ENCODE peak calls at places on chromosome 1, in eight cellular contexts. I is activated CD4-positive, alpha-beta T cell treated with anti-CD3 and anti-CD28 coated beads, Interleukin-2, amount 50 U/mL, for 48 hours; W is GM03348; K is NCI-H2029; H is EL; Z is occipital lobe; V is GM04504; F is memory B cell. U is an unnamed sample.

GRCh38 chr1:151458936-151459330 is 361 bp downstream of the POGZ start:
- DNase-seq in I (peak), W (no peak), K (peak), H (peak), Z (no peak), V (no peak), F (peak), U (peak)

GRCh38 chr1:177185209-177185608 is 14.5 kb downstream of the BRINP2 start:
- DNase-seq in I (no peak), W (peak), K (no peak), H (peak), Z (no peak), V (no peak), F (no peak), U (no peak)

GRCh38 chr1:116488052-116488451 is 82.8 kb downstream of the CD58 start:
- DNase-seq in I (no peak), W (no peak), K (no peak), H (no peak), Z (no peak), V (no peak), F (no peak), U (no peak)

GRCh38 chr1:16126738-16127515 is 28.9 kb downstream of the EPHA2 start:
- DNase-seq in I (no peak), W (no peak), K (no peak), H (no peak), Z (no peak), V (no peak), F (no peak), U (no peak)

GRCh38 chr1:226457307-226457712 is 49.4 kb upstream of the PARP1 start:
- DNase-seq in I (peak), W (no peak), K (no peak), H (peak), Z (no peak), V (no peak), F (no peak), U (no peak)

GRCh38 chr1:177010246-177010825 is 154.2 kb downstream of the ASTN1 start:
- DNase-seq in I (no peak), W (no peak), K (no peak), H (no peak), Z (no peak), V (no peak), F (no peak), U (no peak)

GRCh38 chr1:44208216-44208615 is 5.1 kb upstream of the DMAP1 start:
- DNase-seq in I (no peak), W (no peak), K (no peak), H (no peak), Z (no peak), V (no peak), F (no peak), U (no peak)

GRCh38 chr1:112335351-112335750 is 60.7 kb upstream of the CTTNBP2NL start:
- DNase-seq in I (no peak), W (peak), K (no peak), H (no peak), Z (peak), V (no peak), F (no peak), U (no peak)

GRCh38 chr1:11272544-11272841 is 505 bp upstream of the UBIAD1 start:
- DNase-seq in I (no peak), W (no peak), K (no peak), H (no peak), Z (no peak), V (no peak), F (no peak), U (no peak)

GRCh38 chr1:212286437-212287131 is 1.4 kb downstream of the PPP2R5A start:
- DNase-seq in I (no peak), W (no peak), K (no peak), H (peak), Z (no peak), V (no peak), F (no peak), U (no peak)

GRCh38 chr1:6800728-6801127 is 15.5 kb downstream of the CAMTA1 start:
- DNase-seq in I (no peak), W (peak), K (no peak), H (peak), Z (no peak), V (peak), F (no peak), U (no peak)

GRCh38 chr1:44237721-44238457 is 24.6 kb downstream of the DMAP1 start:
- DNase-seq in I (peak), W (peak), K (no peak), H (peak), Z (no peak), V (peak), F (peak), U (no peak)

GRCh38 chr1:212578043-212578442 is 30.5 kb upstream of the ATF3 start:
- DNase-seq in I (no peak), W (no peak), K (no peak), H (no peak), Z (no peak), V (no peak), F (no peak), U (no peak)

GRCh38 chr1:66676616-66677298 is 75.5 kb upstream of the DYNLT5 start:
- DNase-seq in I (no peak), W (peak), K (no peak), H (peak), Z (no peak), V (peak), F (no peak), U (no peak)

GRCh38 chr1:54156986-54157385 is 4.2 kb upstream of the CDCP2 start:
- DNase-seq in I (no peak), W (no peak), K (no peak), H (no peak), Z (no peak), V (no peak), F (no peak), U (no peak)

GRCh38 chr1:44089371-44090070 is 29.1 kb upstream of the KLF17 start:
- DNase-seq in I (no peak), W (no peak), K (peak), H (peak), Z (no peak), V (no peak), F (no peak), U (no peak)

GRCh38 chr1:119160851-119161250 is 20.4 kb upstream of the WARS2 start:
- DNase-seq in I (no peak), W (peak), K (no peak), H (peak), Z (no peak), V (peak), F (no peak), U (peak)

GRCh38 chr1:100036718-100037664 is 67.2 kb downstream of the SLC35A3 start:
- DNase-seq in I (no peak), W (no peak), K (no peak), H (peak), Z (no peak), V (no peak), F (no peak), U (no peak)

GRCh38 chr1:46246548-46247432 is 773 bp upstream of the RAD54L start:
- DNase-seq in I (peak), W (peak), K (no peak), H (peak), Z (no peak), V (peak), F (no peak), U (no peak)

GRCh38 chr1:239952348-239953307 is 139.1 kb upstream of the FMN2 start:
- DNase-seq in I (peak), W (peak), K (no peak), H (peak), Z (no peak), V (no peak), F (no peak), U (no peak)

GRCh38 chr1:231192620-231193163 is 30.8 kb downstream of the TRIM67 start:
- DNase-seq in I (no peak), W (no peak), K (peak), H (no peak), Z (peak), V (no peak), F (no peak), U (no peak)

GRCh38 chr1:16617101-16617727 is 3.9 kb upstream of the NBPF1 start:
- DNase-seq in I (no peak), W (no peak), K (no peak), H (no peak), Z (no peak), V (no peak), F (no peak), U (no peak)

GRCh38 chr1:60279798-60280197 is 206.2 kb upstream of the C1orf87 start:
- DNase-seq in I (no peak), W (peak), K (no peak), H (peak), Z (no peak), V (no peak), F (no peak), U (no peak)

GRCh38 chr1:10727703-10728348 is 68.6 kb downstream of the CASZ1 start:
- DNase-seq in I (no peak), W (no peak), K (peak), H (no peak), Z (no peak), V (no peak), F (no peak), U (no peak)

GRCh38 chr1:203649551-203650011 is 22.9 kb downstream of the ATP2B4 start:
- DNase-seq in I (peak), W (no peak), K (no peak), H (no peak), Z (no peak), V (no peak), F (peak), U (no peak)

GRCh38 chr1:244171241-244171985 is 120.3 kb downstream of the ZBTB18 start:
- DNase-seq in I (no peak), W (peak), K (no peak), H (no peak), Z (peak), V (no peak), F (no peak), U (no peak)

GRCh38 chr1:1730870-1731269 is 6.7 kb upstream of the CDK11A start:
- DNase-seq in I (no peak), W (no peak), K (no peak), H (no peak), Z (no peak), V (no peak), F (no peak), U (no peak)

GRCh38 chr1:121483961-121484424 is 299.2 kb downstream of the SRGAP2C start:
- DNase-seq in I (no peak), W (peak), K (no peak), H (peak), Z (no peak), V (peak), F (no peak), U (peak)

GRCh38 chr1:50994997-50995396 is 25.0 kb downstream of the CDKN2C start:
- DNase-seq in I (no peak), W (no peak), K (no peak), H (no peak), Z (no peak), V (no peak), F (no peak), U (no peak)

GRCh38 chr1:182507685-182508084 is 57.7 kb downstream of the RGSL1 start:
- DNase-seq in I (no peak), W (no peak), K (peak), H (peak), Z (no peak), V (no peak), F (no peak), U (no peak)

GRCh38 chr1:19582318-19582717 is 61.8 kb upstream of the NBL1 start:
- DNase-seq in I (peak), W (no peak), K (peak), H (peak), Z (no peak), V (no peak), F (peak), U (no peak)

GRCh38 chr1:85240174-85240601 is 19.3 kb downstream of the C1orf52 start:
- DNase-seq in I (no peak), W (peak), K (peak), H (peak), Z (no peak), V (no peak), F (no peak), U (no peak)

GRCh38 chr1:92886886-92887419 is 55.1 kb downstream of the RPL5 start:
- DNase-seq in I (no peak), W (no peak), K (peak), H (no peak), Z (no peak), V (no peak), F (no peak), U (no peak)

GRCh38 chr1:5996641-5997270 is 4.5 kb upstream of the NPHP4 start:
- DNase-seq in I (no peak), W (no peak), K (no peak), H (no peak), Z (no peak), V (no peak), F (no peak), U (no peak)

GRCh38 chr1:219174672-219175564 is 1.2 kb downstream of the LYPLAL1 start:
- DNase-seq in I (no peak), W (peak), K (no peak), H (peak), Z (no peak), V (peak), F (peak), U (peak)

GRCh38 chr1:206975313-206975712 is 5.1 kb upstream of the FCAMR start:
- DNase-seq in I (no peak), W (no peak), K (no peak), H (no peak), Z (no peak), V (no peak), F (no peak), U (no peak)

GRCh38 chr1:33957854-33958253 is 94.0 kb downstream of the HMGB4 start:
- DNase-seq in I (no peak), W (no peak), K (no peak), H (no peak), Z (peak), V (no peak), F (no peak), U (no peak)

GRCh38 chr1:241533375-241534115 is 1.4 kb downstream of the KMO start:
- DNase-seq in I (no peak), W (no peak), K (no peak), H (peak), Z (no peak), V (no peak), F (peak), U (no peak)

U was measured in amniotic stem cell.